ENCODE peak calls at places on chromosomes 7 and 10, in ten cellular contexts. Q is fibroblast of lung, O is PC-9, D is PC-3, F is neural progenitor cell, U is HCT116, W is IMR-90, X is mesendoderm, E is hepatocyte, H is GM23248. C is an unnamed sample.

GRCh38 chr7:99404235-99404976 is 4.0 kb downstream of the PDAP1 start:
- DNase-seq in Q (peak; percentile 33), O (no peak), D (no peak), F (no peak), U (no peak), W (peak; percentile 59), X (no peak), E (no peak), H (peak; percentile 77), C (peak; percentile 16)

GRCh38 chr10:115001506-115002381 is 63.7 kb downstream of the TRUB1 start:
- DNase-seq in Q (peak; percentile 39), O (no peak), D (no peak), F (no peak), U (no peak), W (peak; percentile 17), X (no peak), E (no peak), H (peak; percentile 65), C (peak; percentile 25)

GRCh38 chr10:17708806-17709205 is 43.2 kb upstream of the TMEM236 start:
- DNase-seq in Q (no peak), O (no peak), D (no peak), F (no peak), U (no peak), W (no peak), X (no peak), E (no peak), H (no peak), C (no peak)

GRCh38 chr7:29040570-29040906 is 82.4 kb upstream of the TRIL start:
- DNase-seq in Q (peak; percentile 47), O (no peak), D (no peak), F (no peak), U (no peak), W (no peak), X (no peak), E (no peak), H (peak; percentile 6), C (peak; percentile 42)

GRCh38 chr7:157462840-157463239 is 126.0 kb downstream of the DNAJB6 start:
- DNase-seq in Q (no peak), O (no peak), D (no peak), F (no peak), U (no peak), W (no peak), X (no peak), E (no peak), H (no peak), C (no peak)

GRCh38 chr10:17181751-17182150 is 19.7 kb downstream of the TRDMT1 start:
- DNase-seq in Q (peak; percentile 13), O (no peak), D (peak; percentile 25), F (no peak), U (no peak), W (no peak), X (peak; percentile 19), E (peak; percentile 30), H (no peak), C (no peak)

GRCh38 chr10:99331207-99331803 is 2.1 kb downstream of the CNNM1 start:
- DNase-seq in Q (no peak), O (no peak), D (peak; percentile 54), F (peak; percentile 31), U (no peak), W (peak; percentile 22), X (peak; percentile 31), E (peak; percentile 49), H (peak; percentile 61), C (no peak)

GRCh38 chr10:110512461-110513187 is 14.9 kb downstream of the DUSP5 start:
- DNase-seq in Q (peak; percentile 93), O (no peak), D (peak; percentile 80), F (no peak), U (no peak), W (peak; percentile 94), X (no peak), E (peak; percentile 54), H (peak; percentile 91), C (peak; percentile 91)

GRCh38 chr10:130493446-130494198 is 357.4 kb downstream of the GLRX3 start:
- DNase-seq in Q (no peak), O (no peak), D (no peak), F (peak; percentile 28), U (no peak), W (no peak), X (no peak), E (no peak), H (no peak), C (no peak)

GRCh38 chr10:79487296-79488194 is 24.8 kb upstream of the EIF5AL1 start:
- DNase-seq in Q (peak; percentile 69), O (no peak), D (peak; percentile 97), F (peak; percentile 90), U (peak; percentile 81), W (peak; percentile 66), X (peak; percentile 96), E (peak; percentile 82), H (peak; percentile 75), C (peak; percentile 44)

GRCh38 chr7:122143376-122143750 is 686 bp downstream of the AASS start:
- DNase-seq in Q (peak; percentile 38), O (no peak), D (no peak), F (peak; percentile 47), U (no peak), W (peak; percentile 19), X (peak; percentile 52), E (peak; percentile 16), H (peak; percentile 52), C (no peak)

GRCh38 chr7:151631149-151631967 is 111.7 kb upstream of the RHEB start:
- DNase-seq in Q (peak; percentile 39), O (peak; percentile 73), D (peak; percentile 42), F (peak; percentile 80), U (no peak), W (no peak), X (peak; percentile 55), E (no peak), H (peak; percentile 68), C (no peak)

GRCh38 chr10:124231188-124232135 is 138.1 kb upstream of the CHST15 start:
- DNase-seq in Q (no peak), O (no peak), D (no peak), F (no peak), U (no peak), W (no peak), X (no peak), E (no peak), H (no peak), C (no peak)

GRCh38 chr7:2149672-2150444 is 82.9 kb downstream of the MAD1L1 start:
- DNase-seq in Q (no peak), O (no peak), D (no peak), F (no peak), U (no peak), W (no peak), X (no peak), E (no peak), H (no peak), C (no peak)
- H3K4me2 ChIP-seq in Q (no peak overlapping the region), O (no peak overlapping the region), D (no peak overlapping the region), F (no peak overlapping the region), U (no peak overlapping the region), W (no peak overlapping the region), X (no peak overlapping the region), E (no peak overlapping the region), H (no peak overlapping the region), C (no peak overlapping the region)

DNA sequence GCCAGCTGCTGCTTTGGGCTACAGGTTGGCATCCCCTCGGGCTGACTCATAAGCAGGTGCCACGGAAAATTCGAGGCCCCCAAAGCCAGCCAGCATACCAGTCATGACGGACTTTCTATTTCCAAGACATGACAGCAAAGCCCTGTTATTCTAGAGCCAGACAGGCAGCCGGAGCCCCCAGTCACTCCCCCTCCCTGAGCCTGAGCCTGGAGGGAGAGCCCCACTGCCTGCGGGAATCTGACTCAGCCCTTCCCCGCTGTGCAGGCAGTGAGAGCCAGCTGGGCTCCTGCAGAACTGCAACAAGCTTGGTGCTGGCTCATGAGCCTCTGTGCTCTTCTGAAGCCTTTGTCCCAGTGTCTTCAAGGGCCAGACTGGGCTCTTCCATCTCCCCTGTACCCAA is 15.8 kb downstream of the BTBD16 start:
- DNase-seq in Q (peak; percentile 86), O (peak; percentile 76), D (peak; percentile 42), F (peak; percentile 44), U (no peak), W (peak; percentile 77), X (peak; percentile 78), E (peak; percentile 40), H (peak; percentile 91), C (peak; percentile 76)
- H3K27ac ChIP-seq in Q (no peak overlapping the region), O (no peak overlapping the region), D (no peak overlapping the region), F (no peak overlapping the region), U (no peak overlapping the region), W (no peak overlapping the region), X (no peak overlapping the region), E (no peak overlapping the region), H (no peak overlapping the region), C (peak overlapping the region; percentile 43)

DNA sequence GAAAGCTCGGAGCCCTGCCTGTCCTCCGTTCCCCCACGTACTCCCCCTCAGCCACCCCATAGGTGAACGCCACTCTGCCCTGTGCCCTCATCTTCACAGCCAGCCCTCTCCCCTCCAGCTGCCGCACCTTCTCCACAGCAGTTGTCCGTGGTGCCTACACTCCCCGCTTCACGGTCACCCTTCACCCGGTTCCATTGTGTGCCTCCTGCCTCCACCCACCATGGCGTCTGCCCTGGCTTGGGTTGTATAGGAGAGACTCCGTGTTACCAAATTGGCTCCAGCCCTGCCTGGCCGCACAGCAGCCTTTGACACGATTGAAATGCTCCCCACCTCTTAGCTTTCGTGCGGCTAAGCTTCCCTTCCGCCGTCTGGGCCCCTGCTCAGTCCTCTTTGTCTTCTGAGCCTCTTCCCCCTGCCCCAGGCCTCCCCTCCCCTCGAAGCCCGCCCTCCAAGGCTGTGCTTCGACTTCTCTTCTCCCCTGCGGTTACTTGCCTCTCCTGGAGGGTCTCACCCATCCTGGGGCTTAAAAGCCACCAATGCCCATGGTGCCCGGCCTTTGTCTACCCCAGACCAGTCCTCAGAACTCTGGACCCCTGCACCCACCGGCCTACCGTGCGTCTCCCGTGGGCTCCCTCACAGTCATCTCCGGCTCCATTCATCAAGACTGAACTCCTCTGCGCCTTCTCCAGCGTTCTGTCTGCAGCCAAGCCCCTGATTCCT is 18.4 kb upstream of the NODAL start:
- DNase-seq in Q (no peak), O (no peak), D (no peak), F (peak; percentile 76), U (no peak), W (no peak), X (no peak), E (no peak), H (no peak), C (no peak)
- H3K4me2 ChIP-seq in Q (no peak overlapping the region), O (no peak overlapping the region), D (no peak overlapping the region), F (peak overlapping the region; percentile 95), U (no peak overlapping the region), W (no peak overlapping the region), X (no peak overlapping the region), E (no peak overlapping the region), H (no peak overlapping the region), C (no peak overlapping the region)

GRCh38 chr7:158805414-158805813 is 23.9 kb downstream of the ESYT2 start:
- DNase-seq in Q (no peak), O (peak; percentile 15), D (no peak), F (no peak), U (no peak), W (no peak), X (no peak), E (no peak), H (no peak), C (no peak)
- H3K27ac ChIP-seq in Q (no peak overlapping the region), O (peak overlapping the region; percentile 97), D (no peak overlapping the region), F (no peak overlapping the region), U (no peak overlapping the region), W (no peak overlapping the region), X (no peak overlapping the region), E (no peak overlapping the region), H (no peak overlapping the region), C (no peak overlapping the region)

DNA sequence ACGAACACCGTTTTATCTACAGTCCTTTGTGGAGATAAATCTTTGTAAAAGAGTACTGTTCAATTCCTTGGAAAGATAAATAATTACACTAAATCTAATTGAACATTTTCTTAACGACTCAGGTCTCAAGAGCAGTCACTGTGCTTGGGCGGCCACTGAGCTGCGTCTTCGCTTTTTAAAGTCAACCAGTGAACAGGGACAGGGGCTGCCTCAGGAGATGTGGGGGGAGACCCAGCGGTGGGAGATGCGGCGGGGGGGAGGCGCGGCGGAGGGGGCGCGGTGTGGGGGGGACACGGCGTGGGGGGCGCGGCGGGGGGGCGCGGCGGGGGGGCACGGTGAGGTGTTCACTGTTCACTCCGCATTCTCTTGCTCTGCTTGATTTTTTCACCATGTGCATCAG is 39.8 kb downstream of the CAMK2B start:
- DNase-seq in Q (no peak), O (no peak), D (no peak), F (no peak), U (no peak), W (no peak), X (no peak), E (no peak), H (no peak), C (no peak)
- H3K4me2 ChIP-seq in Q (no peak overlapping the region), O (no peak overlapping the region), D (no peak overlapping the region), F (no peak overlapping the region), U (no peak overlapping the region), W (no peak overlapping the region), X (no peak overlapping the region), E (no peak overlapping the region), H (no peak overlapping the region), C (no peak overlapping the region)